ENCODE peak calls at places on chromosome 2, in five cellular contexts. One of them, this sample, is unnamed.

GRCh38 chr2:88182721-88183120 is 12.6 kb downstream of the THNSL2 start:
- DNase-seq in activated naive CD4-positive, alpha-beta T cell: no peak
- DNase-seq in fibroblast of pulmonary artery: no peak
- DNase-seq in GM04504: no peak
- DNase-seq in EL: no peak
- DNase-seq in this sample: no peak

GRCh38 chr2:6576312-6576711 is 289.4 kb downstream of the CMPK2 start:
- DNase-seq in GM04504: no peak
- DNase-seq in activated naive CD4-positive, alpha-beta T cell: no peak
- DNase-seq in fibroblast of pulmonary artery: no peak
- DNase-seq in EL: peak
- DNase-seq in this sample: peak

GRCh38 chr2:149040451-149040850 is 2.0 kb downstream of the LYPD6B start:
- DNase-seq in GM04504: no peak
- DNase-seq in activated naive CD4-positive, alpha-beta T cell: no peak
- DNase-seq in EL: peak
- DNase-seq in fibroblast of pulmonary artery: no peak
- DNase-seq in this sample: no peak

GRCh38 chr2:168169097-168169745 is 78.2 kb downstream of the STK39 start:
- DNase-seq in EL: no peak
- DNase-seq in GM04504: no peak
- DNase-seq in fibroblast of pulmonary artery: peak
- DNase-seq in activated naive CD4-positive, alpha-beta T cell: no peak
- DNase-seq in this sample: peak

GRCh38 chr2:1837458-1837857 is 93.1 kb upstream of the PXDN start:
- DNase-seq in EL: no peak
- DNase-seq in fibroblast of pulmonary artery: no peak
- DNase-seq in GM04504: no peak
- DNase-seq in activated naive CD4-positive, alpha-beta T cell: no peak
- DNase-seq in this sample: no peak

GRCh38 chr2:62363166-62363565 is 142.8 kb downstream of the TMEM17 start:
- DNase-seq in GM04504: no peak
- DNase-seq in EL: no peak
- DNase-seq in fibroblast of pulmonary artery: no peak
- DNase-seq in activated naive CD4-positive, alpha-beta T cell: no peak
- DNase-seq in this sample: no peak

GRCh38 chr2:101524811-101525430 is 50.0 kb upstream of the RFX8 start:
- DNase-seq in fibroblast of pulmonary artery: peak
- DNase-seq in activated naive CD4-positive, alpha-beta T cell: no peak
- DNase-seq in EL: no peak
- DNase-seq in GM04504: no peak
- DNase-seq in this sample: no peak

GRCh38 chr2:79887747-79888374 is 375.0 kb downstream of the CTNNA2 start:
- DNase-seq in fibroblast of pulmonary artery: peak
- DNase-seq in EL: peak
- DNase-seq in GM04504: peak
- DNase-seq in activated naive CD4-positive, alpha-beta T cell: no peak
- DNase-seq in this sample: peak

GRCh38 chr2:174778479-174778962 is 14.2 kb upstream of the CHRNA1 start:
- DNase-seq in fibroblast of pulmonary artery: peak
- DNase-seq in activated naive CD4-positive, alpha-beta T cell: peak
- DNase-seq in EL: peak
- DNase-seq in GM04504: peak
- DNase-seq in this sample: peak

GRCh38 chr2:17068016-17068415 is 402.4 kb upstream of the CYRIA start:
- DNase-seq in EL: no peak
- DNase-seq in activated naive CD4-positive, alpha-beta T cell: no peak
- DNase-seq in fibroblast of pulmonary artery: no peak
- DNase-seq in GM04504: no peak
- DNase-seq in this sample: no peak

GRCh38 chr2:151638188-151638933 is 95.9 kb downstream of the NEB start:
- DNase-seq in fibroblast of pulmonary artery: no peak
- DNase-seq in activated naive CD4-positive, alpha-beta T cell: no peak
- DNase-seq in GM04504: no peak
- DNase-seq in EL: no peak
- DNase-seq in this sample: no peak

GRCh38 chr2:134647607-134648256 is 71.1 kb downstream of the TMEM163 start:
- DNase-seq in activated naive CD4-positive, alpha-beta T cell: no peak
- DNase-seq in EL: no peak
- DNase-seq in GM04504: no peak
- DNase-seq in fibroblast of pulmonary artery: no peak
- DNase-seq in this sample: no peak

GRCh38 chr2:85264471-85264870 is 63.3 kb downstream of the TGOLN2 start:
- DNase-seq in fibroblast of pulmonary artery: peak
- DNase-seq in GM04504: no peak
- DNase-seq in EL: peak
- DNase-seq in activated naive CD4-positive, alpha-beta T cell: no peak
- DNase-seq in this sample: peak

GRCh38 chr2:132547089-132547687 is 122.8 kb downstream of the LYPD1 start:
- DNase-seq in activated naive CD4-positive, alpha-beta T cell: no peak
- DNase-seq in fibroblast of pulmonary artery: peak
- DNase-seq in GM04504: peak
- DNase-seq in EL: peak
- DNase-seq in this sample: peak

GRCh38 chr2:178716394-178716793 is 90.8 kb downstream of the TTN start:
- DNase-seq in EL: no peak
- DNase-seq in fibroblast of pulmonary artery: no peak
- DNase-seq in activated naive CD4-positive, alpha-beta T cell: no peak
- DNase-seq in GM04504: no peak
- DNase-seq in this sample: no peak

GRCh38 chr2:215880970-215881369 is 132.4 kb downstream of the MREG start:
- DNase-seq in GM04504: no peak
- DNase-seq in EL: no peak
- DNase-seq in fibroblast of pulmonary artery: no peak
- DNase-seq in activated naive CD4-positive, alpha-beta T cell: no peak
- DNase-seq in this sample: no peak

GRCh38 chr2:227657204-227657845 is 9.3 kb upstream of the SCYGR5 start:
- DNase-seq in activated naive CD4-positive, alpha-beta T cell: no peak
- DNase-seq in GM04504: no peak
- DNase-seq in fibroblast of pulmonary artery: peak
- DNase-seq in EL: no peak
- DNase-seq in this sample: no peak

GRCh38 chr2:30109856-30110255 is 37.0 kb upstream of the YPEL5 start:
- DNase-seq in activated naive CD4-positive, alpha-beta T cell: no peak
- DNase-seq in fibroblast of pulmonary artery: no peak
- DNase-seq in GM04504: no peak
- DNase-seq in EL: peak
- DNase-seq in this sample: no peak

GRCh38 chr2:150485114-150485870 is 2.2 kb downstream of the RND3 start:
- DNase-seq in activated naive CD4-positive, alpha-beta T cell: no peak
- DNase-seq in fibroblast of pulmonary artery: peak
- DNase-seq in GM04504: peak
- DNase-seq in EL: peak
- DNase-seq in this sample: no peak

GRCh38 chr2:177164584-177165052 is 48.0 kb upstream of the HNRNPA3 start:
- DNase-seq in activated naive CD4-positive, alpha-beta T cell: peak
- DNase-seq in GM04504: peak
- DNase-seq in fibroblast of pulmonary artery: peak
- DNase-seq in EL: peak
- DNase-seq in this sample: no peak

GRCh38 chr2:155574941-155575340 is 757.6 kb downstream of the NR4A2 start:
- DNase-seq in EL: no peak
- DNase-seq in activated naive CD4-positive, alpha-beta T cell: no peak
- DNase-seq in GM04504: no peak
- DNase-seq in fibroblast of pulmonary artery: no peak
- DNase-seq in this sample: no peak

GRCh38 chr2:28601612-28602011 is 105.8 kb downstream of the PLB1 start:
- DNase-seq in activated naive CD4-positive, alpha-beta T cell: no peak
- DNase-seq in EL: no peak
- DNase-seq in GM04504: no peak
- DNase-seq in fibroblast of pulmonary artery: no peak
- DNase-seq in this sample: no peak

GRCh38 chr2:232088771-232089170 is 127.3 kb downstream of the DIS3L2 start:
- DNase-seq in EL: no peak
- DNase-seq in activated naive CD4-positive, alpha-beta T cell: no peak
- DNase-seq in GM04504: no peak
- DNase-seq in fibroblast of pulmonary artery: no peak
- DNase-seq in this sample: no peak

GRCh38 chr2:85396531-85397470 is 13.4 kb downstream of the CAPG start:
- DNase-seq in activated naive CD4-positive, alpha-beta T cell: no peak
- DNase-seq in fibroblast of pulmonary artery: no peak
- DNase-seq in EL: no peak
- DNase-seq in GM04504: no peak
- DNase-seq in this sample: no peak

GRCh38 chr2:240986787-240987411 is 11.5 kb upstream of the SNED1 start:
- DNase-seq in GM04504: peak
- DNase-seq in fibroblast of pulmonary artery: peak
- DNase-seq in EL: peak
- DNase-seq in activated naive CD4-positive, alpha-beta T cell: no peak
- DNase-seq in this sample: peak

GRCh38 chr2:32865399-32866068 is 81.2 kb upstream of the LTBP1 start:
- DNase-seq in fibroblast of pulmonary artery: peak
- DNase-seq in GM04504: peak
- DNase-seq in activated naive CD4-positive, alpha-beta T cell: no peak
- DNase-seq in EL: peak
- DNase-seq in this sample: peak

GRCh38 chr2:127105656-127106456 is 1.1 kb downstream of the BIN1 start:
- DNase-seq in fibroblast of pulmonary artery: peak
- DNase-seq in GM04504: no peak
- DNase-seq in EL: peak
- DNase-seq in activated naive CD4-positive, alpha-beta T cell: no peak
- DNase-seq in this sample: no peak

GRCh38 chr2:47226124-47227040 is 71.3 kb upstream of the STPG4 start:
- DNase-seq in GM04504: no peak
- DNase-seq in activated naive CD4-positive, alpha-beta T cell: no peak
- DNase-seq in fibroblast of pulmonary artery: no peak
- DNase-seq in EL: no peak
- DNase-seq in this sample: no peak

GRCh38 chr2:198374375-198375072 is 570.1 kb downstream of the PLCL1 start:
- DNase-seq in activated naive CD4-positive, alpha-beta T cell: no peak
- DNase-seq in GM04504: peak
- DNase-seq in EL: peak
- DNase-seq in fibroblast of pulmonary artery: peak
- DNase-seq in this sample: peak

GRCh38 chr2:111919794-111920608 is 21.6 kb downstream of the MERTK start:
- DNase-seq in GM04504: no peak
- DNase-seq in fibroblast of pulmonary artery: no peak
- DNase-seq in activated naive CD4-positive, alpha-beta T cell: no peak
- DNase-seq in EL: peak
- DNase-seq in this sample: no peak

GRCh38 chr2:32212293-32212692 is 46.6 kb downstream of the SLC30A6 start:
- DNase-seq in EL: no peak
- DNase-seq in fibroblast of pulmonary artery: peak
- DNase-seq in GM04504: no peak
- DNase-seq in activated naive CD4-positive, alpha-beta T cell: no peak
- DNase-seq in this sample: no peak